ENCODE peak calls at places on chromosomes 4 and X, in nine cellular contexts. O is NCI-H82; T is SHP77; V is iPS-NIHi11; W is endothelial cell; R is mucosa of gallbladder; K is activated T-cell treated with anti-CD3 and anti-CD28 coated beads for 1 hour; U is activated CD4-positive, alpha-beta T cell treated with anti-CD3 and anti-CD28 coated beads, Interleukin-2, amount 50 U/mL, for 4 hours; C is non-pigmented ciliary epithelial cell. I is an unnamed sample.

GRCh38 chr4:25527044-25527443 is 128.6 kb upstream of the SLC34A2 start:
- DNase-seq in O (no peak), T (no peak), V (no peak), W (no peak), R (no peak), K (no peak), U (no peak), C (no peak), I (no peak)

GRCh38 chrX:103293118-103293517 is 16.6 kb upstream of the TCEAL5 start:
- DNase-seq in O (no peak), T (no peak), V (no peak), W (no peak), R (no peak), K (no peak), U (no peak), C (no peak), I (no peak)

GRCh38 chr4:40099010-40099409 is 42.4 kb downstream of the N4BP2 start:
- DNase-seq in O (no peak), T (no peak), V (no peak), W (no peak), R (no peak), K (no peak), U (no peak), C (no peak), I (no peak)

GRCh38 chr4:64598068-64598467 is 188.8 kb upstream of the TECRL start:
- DNase-seq in O (no peak), T (no peak), V (no peak), W (no peak), R (no peak), K (no peak), U (no peak), C (no peak), I (no peak)

GRCh38 chr4:168498259-168498658 is 1.4 kb downstream of the PALLD start:
- DNase-seq in O (no peak), T (no peak), V (no peak), W (no peak), R (no peak), K (no peak), U (no peak), C (no peak), I (no peak)

GRCh38 chr4:153634737-153635353 is 49.2 kb upstream of the TLR2 start:
- DNase-seq in O (peak), T (peak), V (peak), W (no peak), R (no peak), K (no peak), U (no peak), C (no peak), I (no peak)

GRCh38 chr4:105181259-105181658 is 34.6 kb downstream of the TET2 start:
- DNase-seq in O (peak), T (no peak), V (peak), W (no peak), R (no peak), K (no peak), U (no peak), C (no peak), I (no peak)

GRCh38 chrX:50798782-50799181 is 15.2 kb downstream of the SHROOM4 start:
- DNase-seq in O (no peak), T (no peak), V (no peak), W (no peak), R (no peak), K (no peak), U (no peak), C (no peak), I (no peak)

GRCh38 chr4:159900562-159900961 is 797.7 kb downstream of the RAPGEF2 start:
- DNase-seq in O (no peak), T (no peak), V (no peak), W (no peak), R (no peak), K (no peak), U (no peak), C (no peak), I (no peak)

GRCh38 chr4:15938182-15938581 is 358 bp downstream of the FGFBP1 start:
- DNase-seq in O (no peak), T (no peak), V (peak), W (no peak), R (no peak), K (no peak), U (no peak), C (no peak), I (peak)

GRCh38 chr4:24042094-24042493 is 152.2 kb upstream of the PPARGC1A start:
- DNase-seq in O (no peak), T (no peak), V (no peak), W (no peak), R (no peak), K (no peak), U (no peak), C (peak), I (no peak)

GRCh38 chr4:89847571-89848325 is 10.8 kb upstream of the SNCA start:
- DNase-seq in O (no peak), T (no peak), V (no peak), W (no peak), R (no peak), K (no peak), U (no peak), C (no peak), I (no peak)

GRCh38 chr4:18366762-18367358 is 345.3 kb upstream of the LCORL start:
- DNase-seq in O (peak), T (peak), V (no peak), W (no peak), R (no peak), K (no peak), U (no peak), C (no peak), I (no peak)

GRCh38 chr4:170090667-170091052 is 904 bp upstream of the AADAT start:
- DNase-seq in O (no peak), T (no peak), V (no peak), W (no peak), R (no peak), K (no peak), U (no peak), C (no peak), I (no peak)

GRCh38 chrX:153687121-153688039 is at the start of gene SLC6A8:
- DNase-seq in O (peak), T (no peak), V (peak), W (peak), R (peak), K (peak), U (peak), C (no peak), I (peak)

GRCh38 chr4:149291463-149291862 is 524.2 kb downstream of the IQCM start:
- DNase-seq in O (no peak), T (no peak), V (no peak), W (no peak), R (peak), K (no peak), U (no peak), C (peak), I (no peak)

GRCh38 chrX:107154787-107155620 is 36.4 kb upstream of the RBM41 start:
- DNase-seq in O (no peak), T (no peak), V (peak), W (no peak), R (no peak), K (no peak), U (peak), C (no peak), I (no peak)

GRCh38 chrX:154748712-154749339 is 2.1 kb downstream of the GAB3 start:
- DNase-seq in O (peak), T (peak), V (peak), W (peak), R (peak), K (peak), U (peak), C (no peak), I (no peak)

GRCh38 chrX:30513284-30513683 is 64.3 kb downstream of the TASL start:
- DNase-seq in O (peak), T (no peak), V (no peak), W (no peak), R (no peak), K (no peak), U (no peak), C (no peak), I (no peak)

GRCh38 chr4:139553751-139554670 is 2.0 kb downstream of the SETD7 start:
- DNase-seq in O (peak), T (no peak), V (no peak), W (no peak), R (no peak), K (no peak), U (no peak), C (no peak), I (no peak)

GRCh38 chrX:42151808-42152207 is 228.5 kb upstream of the CASK start:
- DNase-seq in O (no peak), T (no peak), V (no peak), W (no peak), R (no peak), K (no peak), U (no peak), C (no peak), I (no peak)

GRCh38 chr4:80790152-80790551 is 240.4 kb upstream of the BMP3 start:
- DNase-seq in O (no peak), T (no peak), V (no peak), W (no peak), R (no peak), K (no peak), U (no peak), C (no peak), I (no peak)

GRCh38 chr4:73608677-73609594 is 11.3 kb downstream of the RASSF6 start:
- DNase-seq in O (no peak), T (no peak), V (no peak), W (no peak), R (no peak), K (no peak), U (no peak), C (no peak), I (no peak)

GRCh38 chr4:177554966-177555574 is 112.8 kb upstream of the AGA start:
- DNase-seq in O (peak), T (no peak), V (peak), W (peak), R (no peak), K (no peak), U (no peak), C (no peak), I (no peak)

GRCh38 chr4:40686081-40686913 is 56.6 kb upstream of the RBM47 start:
- DNase-seq in O (no peak), T (no peak), V (no peak), W (no peak), R (no peak), K (no peak), U (no peak), C (no peak), I (no peak)

GRCh38 chrX:120463241-120463640 is 5.9 kb downstream of the LAMP2 start:
- DNase-seq in O (no peak), T (no peak), V (no peak), W (no peak), R (no peak), K (no peak), U (no peak), C (no peak), I (no peak)

GRCh38 chr4:126479709-126480108 is 1153.0 kb upstream of the INTU start:
- DNase-seq in O (no peak), T (no peak), V (peak), W (no peak), R (no peak), K (no peak), U (no peak), C (no peak), I (no peak)

GRCh38 chr4:53196872-53197759 is 168.7 kb downstream of the SCFD2 start:
- DNase-seq in O (peak), T (peak), V (peak), W (no peak), R (no peak), K (no peak), U (no peak), C (peak), I (no peak)